ENCODE peak calls at places on chromosomes 12 and 14, in ten cellular contexts. U, T, A, Q, W, N, C, H, B and P are unnamed samples.

GRCh38 chr14:55446127-55446736 is 5.8 kb upstream of the TBPL2 start:
- DNase-seq in U (no peak), T (peak), A (peak), Q (peak), W (peak), N (peak), C (peak), H (peak), B (peak), P (peak)

GRCh38 chr14:75434557-75435248 is 6.9 kb downstream of the JDP2 start:
- DNase-seq in U (no peak), T (no peak), A (no peak), Q (no peak), W (no peak), N (no peak), C (no peak), H (no peak), B (no peak), P (no peak)

GRCh38 chr12:108040968-108041367 is 88.1 kb upstream of the WSCD2 start:
- DNase-seq in U (no peak), T (no peak), A (no peak), Q (no peak), W (no peak), N (no peak), C (no peak), H (no peak), B (no peak), P (no peak)

GRCh38 chr14:68882235-68882634 is 89.4 kb upstream of the ZFP36L1 start:
- DNase-seq in U (no peak), T (no peak), A (no peak), Q (no peak), W (no peak), N (no peak), C (no peak), H (no peak), B (no peak), P (no peak)

GRCh38 chr14:95647926-95648325 is 38.3 kb upstream of the TCL1B start:
- DNase-seq in U (no peak), T (no peak), A (no peak), Q (no peak), W (no peak), N (no peak), C (no peak), H (no peak), B (no peak), P (no peak)

GRCh38 chr12:67434653-67435375 is 165.7 kb downstream of the CAND1 start:
- DNase-seq in U (no peak), T (no peak), A (peak), Q (no peak), W (no peak), N (no peak), C (no peak), H (no peak), B (no peak), P (no peak)

GRCh38 chr14:76887196-76887595 is 61.0 kb downstream of the LRRC74A start:
- DNase-seq in U (no peak), T (no peak), A (no peak), Q (no peak), W (no peak), N (no peak), C (no peak), H (no peak), B (no peak), P (no peak)

GRCh38 chr14:99703381-99703780 is 19.3 kb downstream of the CYP46A1 start:
- DNase-seq in U (no peak), T (no peak), A (no peak), Q (no peak), W (no peak), N (no peak), C (no peak), H (no peak), B (no peak), P (no peak)

GRCh38 chr12:50928392-50928791 is 24.0 kb upstream of the HIGD1C start:
- DNase-seq in U (no peak), T (no peak), A (no peak), Q (no peak), W (no peak), N (no peak), C (no peak), H (no peak), B (no peak), P (no peak)

GRCh38 chr12:12449533-12450025 is 92.7 kb downstream of the BORCS5 start:
- DNase-seq in U (no peak), T (peak), A (no peak), Q (peak), W (no peak), N (no peak), C (no peak), H (no peak), B (no peak), P (peak)

GRCh38 chr12:94427520-94428381 is 31.9 kb downstream of the CEP83 start:
- DNase-seq in U (peak), T (no peak), A (peak), Q (no peak), W (no peak), N (peak), C (no peak), H (no peak), B (no peak), P (no peak)

GRCh38 chr14:72714871-72715214 is 179.1 kb downstream of the DPF3 start:
- DNase-seq in U (peak), T (no peak), A (peak), Q (no peak), W (no peak), N (no peak), C (no peak), H (no peak), B (no peak), P (no peak)

GRCh38 chr12:122106891-122107660 is 28.5 kb downstream of the MLXIP start:
- DNase-seq in U (peak), T (no peak), A (peak), Q (peak), W (no peak), N (no peak), C (no peak), H (no peak), B (no peak), P (no peak)

GRCh38 chr14:23916446-23916845 is 37.1 kb upstream of the DHRS4 start:
- DNase-seq in U (no peak), T (no peak), A (no peak), Q (no peak), W (no peak), N (no peak), C (no peak), H (no peak), B (no peak), P (no peak)

GRCh38 chr12:7588703-7589329 is 76.9 kb downstream of the APOBEC1 start:
- DNase-seq in U (no peak), T (peak), A (peak), Q (no peak), W (peak), N (peak), C (peak), H (peak), B (peak), P (peak)

GRCh38 chr12:113109360-113109759 is 26.2 kb downstream of the RASAL1 start:
- DNase-seq in U (no peak), T (no peak), A (no peak), Q (no peak), W (no peak), N (no peak), C (no peak), H (no peak), B (no peak), P (no peak)

GRCh38 chr12:42564540-42564939 is 25.0 kb downstream of the PRICKLE1 start:
- DNase-seq in U (no peak), T (no peak), A (peak), Q (no peak), W (no peak), N (no peak), C (no peak), H (no peak), B (no peak), P (no peak)

GRCh38 chr14:75459099-75459741 is 31.4 kb downstream of the JDP2 start:
- DNase-seq in U (peak), T (peak), A (no peak), Q (peak), W (peak), N (no peak), C (peak), H (no peak), B (no peak), P (peak)

GRCh38 chr12:44459569-44459968 is 416.5 kb downstream of the NELL2 start:
- DNase-seq in U (no peak), T (no peak), A (no peak), Q (peak), W (no peak), N (no peak), C (no peak), H (no peak), B (no peak), P (no peak)

GRCh38 chr12:27732281-27732680 is 21.6 kb downstream of the MRPS35 start:
- DNase-seq in U (no peak), T (no peak), A (no peak), Q (no peak), W (peak), N (no peak), C (peak), H (no peak), B (peak), P (peak)

GRCh38 chr14:71071042-71071441 is 163.8 kb downstream of the PCNX1 start:
- DNase-seq in U (no peak), T (no peak), A (no peak), Q (no peak), W (no peak), N (no peak), C (no peak), H (no peak), B (no peak), P (no peak)

GRCh38 chr12:6536894-6537579 is 2.7 kb downstream of the GAPDH start:
- DNase-seq in U (no peak), T (no peak), A (no peak), Q (no peak), W (no peak), N (peak), C (no peak), H (no peak), B (peak), P (no peak)

GRCh38 chr14:103736546-103737431 is 21.2 kb downstream of the ZFYVE21 start:
- DNase-seq in U (no peak), T (no peak), A (no peak), Q (no peak), W (no peak), N (no peak), C (no peak), H (no peak), B (no peak), P (no peak)